ENCODE peak calls at places on chromosomes 2 and 18, in eight cellular contexts. E is WTC11; R is CD4-positive, alpha-beta T cell; H is endothelial cell; S is body of pancreas; U is tibial artery; L is CD8-positive, alpha-beta T cell; T is colonic mucosa. N is an unnamed sample.
A peak's percentile ranks its signal among the peaks of the same experiment; 100 is the strongest.

GRCh38 chr18:54232485-54233227 is 8.2 kb upstream of the MBD2 start:
- DNase-seq in R (no peak), H (no peak), L (no peak), T (no peak), U (no peak), E (no peak), S (peak; percentile 23), N (no peak)

GRCh38 chr2:45259144-45259543 is 249.9 kb upstream of the SIX2 start:
- DNase-seq in U (no peak), T (no peak), R (no peak), L (no peak), E (no peak), H (no peak), S (peak; percentile 33), N (no peak)

GRCh38 chr2:170966648-170967396 is 37.8 kb downstream of the GORASP2 start:
- DNase-seq in S (no peak), L (no peak), T (no peak), R (no peak), H (peak; percentile 31), E (peak; percentile 51), U (no peak), N (no peak)

GRCh38 chr18:63207825-63208224 is 111.7 kb downstream of the BCL2 start:
- DNase-seq in U (no peak), T (no peak), H (no peak), R (no peak), L (no peak), S (no peak), E (no peak), N (no peak)

GRCh38 chr2:150866431-150866830 is 379.0 kb upstream of the RND3 start:
- DNase-seq in E (no peak), H (no peak), R (no peak), U (no peak), S (no peak), L (no peak), T (no peak), N (no peak)

GRCh38 chr2:235418918-235419317 is 74.9 kb upstream of the AGAP1 start:
- DNase-seq in H (no peak), U (no peak), R (no peak), L (no peak), E (no peak), S (no peak), T (no peak), N (no peak)

GRCh38 chr2:134314656-134315377 is 60.9 kb downstream of the MGAT5 start:
- DNase-seq in T (no peak), R (no peak), L (no peak), S (no peak), U (no peak), H (no peak), E (no peak), N (no peak)

GRCh38 chr2:105797298-105797819 is 52.6 kb downstream of the NCK2 start:
- DNase-seq in H (no peak), R (no peak), S (no peak), E (no peak), T (no peak), L (peak; percentile 42), U (no peak), N (no peak)

GRCh38 chr2:223943561-223944008 is 1.6 kb downstream of the WDFY1 start:
- DNase-seq in U (no peak), S (peak; percentile 42), L (no peak), T (peak; percentile 75), R (no peak), H (no peak), E (no peak), N (no peak)

GRCh38 chr2:221444106-221444505 is 128.0 kb downstream of the EPHA4 start:
- DNase-seq in S (no peak), U (no peak), H (no peak), R (no peak), T (peak; percentile 26), L (no peak), E (no peak), N (no peak)

GRCh38 chr18:10231220-10231619 is 223.2 kb upstream of the APCDD1 start:
- DNase-seq in H (no peak), U (no peak), S (no peak), L (no peak), E (no peak), T (no peak), R (no peak), N (no peak)

DNA sequence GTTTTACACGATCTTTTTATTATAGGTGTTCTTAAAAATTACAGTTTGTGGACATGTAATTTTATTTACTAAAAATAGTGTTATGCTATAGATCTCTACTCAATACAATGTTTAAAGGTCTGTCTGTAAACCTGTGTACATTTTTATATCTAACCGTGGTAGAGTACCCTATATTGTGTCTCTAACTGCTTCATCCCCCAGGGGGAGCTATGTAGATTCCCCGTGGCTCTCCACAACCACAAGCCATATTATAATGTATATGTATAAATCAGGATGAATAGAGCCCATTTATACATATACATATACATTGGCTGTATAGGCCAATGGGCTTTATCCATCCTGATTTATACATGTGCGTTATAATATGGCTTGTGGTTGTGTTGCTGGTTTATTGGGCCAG is 59.4 kb downstream of the ADAM23 start:
- DNase-seq in L (no peak), T (no peak), E (no peak), H (no peak), R (no peak), U (no peak), S (no peak), N (no peak)
- TF ChIP-seq CTCF in L (no peak), T (no peak), E (no peak), H (no peak), R (peak; percentile 21), U (no peak), S (no peak), N (no peak)

GRCh38 chr2:135582383-135582782 is 51.1 kb downstream of the R3HDM1 start:
- DNase-seq in L (no peak), S (no peak), T (no peak), H (no peak), E (no peak), R (no peak), U (no peak), N (no peak)

GRCh38 chr2:135587958-135588357 is 56.7 kb downstream of the R3HDM1 start:
- DNase-seq in E (no peak), U (no peak), R (no peak), S (no peak), L (no peak), H (no peak), T (no peak), N (no peak)

GRCh38 chr2:135581282-135581681 is 50.0 kb downstream of the R3HDM1 start:
- DNase-seq in E (no peak), H (no peak), U (no peak), T (no peak), R (no peak), L (no peak), S (no peak), N (no peak)

GRCh38 chr2:135586148-135586547 is 54.9 kb downstream of the R3HDM1 start:
- DNase-seq in T (no peak), R (no peak), E (no peak), S (no peak), L (no peak), U (no peak), H (no peak), N (no peak)

GRCh38 chr2:135585586-135585985 is 54.3 kb downstream of the R3HDM1 start:
- DNase-seq in R (no peak), T (no peak), H (no peak), E (no peak), U (no peak), S (no peak), L (no peak), N (no peak)
- TF ChIP-seq CTCF in R (no peak), T (no peak), H (peak; percentile 10), E (no peak), U (no peak), S (no peak), L (no peak), N (peak; percentile 29)

DNA sequence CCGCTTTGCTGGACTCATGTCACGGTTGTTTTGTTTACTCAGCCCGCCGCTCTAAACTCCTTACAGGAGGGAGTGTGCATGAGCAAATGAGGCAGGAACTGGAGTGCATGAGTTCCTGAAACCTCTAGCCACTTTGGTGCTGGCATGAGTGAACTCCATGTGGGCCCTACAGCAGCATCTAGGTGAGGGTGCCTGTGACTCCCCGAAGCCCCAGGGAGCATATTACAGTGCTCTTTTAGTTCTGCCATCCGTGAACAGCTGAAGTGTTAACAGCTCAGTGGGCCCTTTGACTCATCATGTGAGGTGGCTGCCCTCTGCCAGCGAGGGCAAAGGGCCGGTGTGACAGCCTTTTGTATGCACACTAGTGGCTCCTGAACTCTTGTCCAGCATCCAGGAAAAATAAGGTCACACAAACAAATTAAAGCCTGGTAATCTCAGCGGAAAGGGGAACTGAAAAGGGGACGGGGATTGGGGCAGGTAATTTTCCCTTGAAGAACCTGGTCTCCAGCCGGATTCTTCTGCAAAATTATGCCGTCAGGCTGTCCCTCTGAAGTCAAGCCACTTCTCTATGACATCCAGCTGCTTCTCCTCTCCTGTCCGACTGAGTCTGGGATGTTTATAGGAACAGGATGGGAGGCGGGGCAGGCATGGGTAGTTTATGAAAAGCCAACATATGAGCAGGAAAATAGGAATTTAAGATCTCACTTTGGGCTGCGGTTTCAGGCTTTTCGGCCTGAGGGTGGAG is 1668.6 kb downstream of the SUCLG1 start:
- DNase-seq in E (no peak), U (no peak), L (no peak), H (no peak), T (no peak), R (no peak), S (peak; percentile 8), N (no peak)
- TF ChIP-seq CTCF in E (no peak), U (no peak), L (no peak), H (no peak), T (no peak), R (no peak), S (no peak), N (no peak)

GRCh38 chr2:197134206-197134605 is 176.4 kb downstream of the ANKRD44 start:
- DNase-seq in H (no peak), U (no peak), L (no peak), S (no peak), E (no peak), R (no peak), T (no peak), N (no peak)
- TF ChIP-seq CTCF in H (no peak), U (no peak), L (no peak), S (no peak), E (no peak), R (no peak), T (no peak), N (peak; percentile 10)

DNA sequence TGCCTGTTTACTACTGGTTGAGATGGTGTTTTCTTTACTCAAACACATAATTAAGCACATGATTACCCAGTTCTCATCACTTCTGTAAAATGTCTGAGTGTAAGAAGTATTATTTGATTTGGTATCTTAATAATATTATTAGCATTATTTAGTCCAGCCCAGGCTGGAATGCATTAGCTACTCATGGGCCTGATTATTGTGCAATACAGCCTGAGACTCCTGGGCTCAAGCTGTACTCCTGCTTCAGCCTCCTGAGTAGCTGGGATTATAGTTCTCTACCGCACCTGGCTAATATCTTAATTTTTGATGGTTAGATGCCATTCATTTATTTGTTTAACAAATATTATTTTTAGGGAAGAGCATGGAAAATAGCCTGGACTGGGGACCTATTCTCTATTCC is 197.6 kb upstream of the MC4R start:
- DNase-seq in H (no peak), S (no peak), T (no peak), U (no peak), E (no peak), L (no peak), R (no peak), N (no peak)
- TF ChIP-seq CTCF in H (no peak), S (no peak), T (no peak), U (no peak), E (no peak), L (no peak), R (no peak), N (no peak)